ENCODE peak calls at places on chromosome 11, in ten cellular contexts. Z is breast epithelium, R is HCT116, I is stomach, Q is suprapubic skin, A is prostate gland, T is endothelial cell of umbilical vein, X is GM12892, F is HL-60, M is spleen. S is an unnamed sample.

GRCh38 chr11:127950162-127950561 is 637.2 kb downstream of the ETS1 start:
- DNase-seq in Z (no peak), I (no peak), M (no peak), T (no peak), F (no peak), A (no peak), X (no peak), Q (no peak), R (no peak), S (no peak)

GRCh38 chr11:12245091-12245490 is 132.3 kb upstream of the PARVA start:
- DNase-seq in X (no peak), I (no peak), Z (no peak), A (no peak), M (no peak), F (no peak), Q (no peak), T (no peak), R (no peak), S (no peak)

GRCh38 chr11:33802414-33802950 is 28.2 kb upstream of the FBXO3 start:
- DNase-seq in Z (no peak), X (no peak), Q (no peak), F (peak), M (no peak), R (peak), A (peak), T (peak), I (peak), S (peak)

GRCh38 chr11:78248191-78248590 is 59.5 kb downstream of the USP35 start:
- DNase-seq in M (no peak), Q (no peak), I (no peak), X (no peak), F (no peak), Z (no peak), A (no peak), T (no peak), R (no peak), S (no peak)

GRCh38 chr11:2331404-2331803 is 29.6 kb downstream of the TSPAN32 start:
- DNase-seq in A (no peak), Q (no peak), F (no peak), X (no peak), I (no peak), M (no peak), T (no peak), Z (no peak), R (no peak), S (no peak)

GRCh38 chr11:67581469-67581868 is 2.1 kb upstream of the GSTP1 start:
- DNase-seq in F (no peak), T (no peak), I (peak), M (peak), A (peak), X (no peak), R (no peak), Q (no peak), Z (no peak), S (peak)

GRCh38 chr11:90465553-90465952 is 242.7 kb upstream of the CHORDC1 start:
- DNase-seq in X (no peak), T (no peak), I (no peak), Q (no peak), R (no peak), F (no peak), Z (no peak), M (no peak), A (no peak), S (no peak)

GRCh38 chr11:65090628-65091027 is 5.4 kb upstream of the VPS51 start:
- DNase-seq in R (no peak), X (no peak), A (no peak), F (no peak), T (no peak), Q (no peak), M (peak), I (no peak), Z (no peak), S (no peak)

GRCh38 chr11:102582140-102582539 is 43.0 kb downstream of the MMP20 start:
- DNase-seq in A (no peak), X (no peak), Q (no peak), I (no peak), M (no peak), Z (no peak), F (no peak), R (no peak), T (no peak), S (no peak)

GRCh38 chr11:68574308-68574707 is 110.0 kb upstream of the GAL start:
- DNase-seq in F (no peak), I (no peak), R (no peak), A (no peak), T (no peak), Z (no peak), Q (no peak), X (no peak), M (no peak), S (no peak)

GRCh38 chr11:55714982-55715888 is 53.2 kb downstream of the OR4C6 start:
- DNase-seq in I (no peak), F (peak), R (no peak), Z (no peak), A (no peak), Q (no peak), M (no peak), T (no peak), X (no peak), S (no peak)

GRCh38 chr11:86079421-86079820 is 10.5 kb upstream of the PICALM start:
- DNase-seq in Z (no peak), R (no peak), I (no peak), X (no peak), Q (no peak), M (no peak), T (no peak), F (no peak), A (no peak), S (no peak)

GRCh38 chr11:65506770-65507485 is 8.1 kb downstream of the MALAT1 start:
- DNase-seq in A (peak), T (peak), Z (peak), X (no peak), R (peak), M (no peak), Q (peak), I (peak), F (peak), S (no peak)

GRCh38 chr11:30585892-30586250 is 282 bp downstream of the MPPED2 start:
- DNase-seq in Z (peak), X (no peak), I (no peak), R (no peak), A (peak), T (no peak), Q (no peak), F (no peak), M (no peak), S (no peak)

GRCh38 chr11:132519226-132519860 is 1013.0 kb downstream of the OPCML start:
- DNase-seq in I (no peak), R (no peak), Q (no peak), A (no peak), Z (no peak), M (no peak), T (no peak), X (no peak), F (no peak), S (no peak)

GRCh38 chr11:27857588-27857987 is 157.3 kb upstream of the BDNF start:
- DNase-seq in M (no peak), Z (no peak), F (no peak), Q (no peak), A (no peak), I (no peak), R (no peak), T (no peak), X (no peak), S (no peak)

GRCh38 chr11:14357843-14358728 is 897 bp downstream of the RRAS2 start:
- DNase-seq in R (peak), Z (peak), Q (peak), I (peak), A (peak), X (peak), M (peak), F (no peak), T (peak), S (peak)

GRCh38 chr11:19162946-19163345 is 38.8 kb downstream of the CSRP3 start:
- DNase-seq in T (no peak), A (no peak), M (no peak), Q (no peak), Z (no peak), F (no peak), X (no peak), R (no peak), I (no peak), S (no peak)

GRCh38 chr11:104490182-104490581 is 326.2 kb upstream of the PDGFD start:
- DNase-seq in F (no peak), I (no peak), A (no peak), T (no peak), Q (no peak), M (no peak), X (no peak), R (no peak), Z (no peak), S (no peak)

GRCh38 chr11:128336203-128336602 is 251.2 kb downstream of the ETS1 start:
- DNase-seq in R (no peak), I (peak), A (no peak), M (peak), F (no peak), Z (no peak), Q (peak), T (peak), X (no peak), S (peak)

GRCh38 chr11:126341760-126342161 is 13.7 kb upstream of the ST3GAL4 start:
- DNase-seq in I (no peak), T (peak), Q (no peak), F (no peak), A (no peak), X (no peak), R (no peak), M (peak), Z (no peak), S (no peak)

GRCh38 chr11:111983187-111983986 is 41.8 kb upstream of the DLAT start:
- DNase-seq in M (no peak), R (no peak), F (no peak), Z (no peak), A (peak), T (peak), Q (no peak), I (peak), X (no peak), S (peak)

GRCh38 chr11:104774578-104774977 is 123.7 kb downstream of the CASP12 start:
- DNase-seq in Z (no peak), I (no peak), X (no peak), Q (no peak), A (no peak), T (no peak), R (no peak), M (no peak), F (no peak), S (no peak)

GRCh38 chr11:46277623-46278386 is at the start of gene CREB3L1:
- DNase-seq in T (no peak), R (no peak), A (peak), Z (no peak), M (no peak), I (peak), Q (no peak), F (no peak), X (peak), S (peak)

GRCh38 chr11:35141034-35141433 is 2.1 kb downstream of the CD44 start:
- DNase-seq in I (no peak), Z (no peak), Q (no peak), A (no peak), X (no peak), M (no peak), F (no peak), T (no peak), R (no peak), S (no peak)

GRCh38 chr11:78698612-78699011 is 123.9 kb upstream of the NARS2 start:
- DNase-seq in Z (no peak), Q (no peak), A (no peak), X (no peak), T (no peak), R (no peak), I (no peak), F (no peak), M (no peak), S (no peak)

GRCh38 chr11:44133335-44133946 is 38.0 kb downstream of the EXT2 start:
- DNase-seq in Z (no peak), T (peak), X (no peak), F (no peak), Q (no peak), R (no peak), A (no peak), I (no peak), M (no peak), S (no peak)

GRCh38 chr11:73192272-73192671 is 25.8 kb upstream of the P2RY2 start:
- DNase-seq in F (no peak), T (no peak), I (peak), R (peak), A (peak), Q (peak), Z (peak), X (no peak), M (no peak), S (no peak)

DNA sequence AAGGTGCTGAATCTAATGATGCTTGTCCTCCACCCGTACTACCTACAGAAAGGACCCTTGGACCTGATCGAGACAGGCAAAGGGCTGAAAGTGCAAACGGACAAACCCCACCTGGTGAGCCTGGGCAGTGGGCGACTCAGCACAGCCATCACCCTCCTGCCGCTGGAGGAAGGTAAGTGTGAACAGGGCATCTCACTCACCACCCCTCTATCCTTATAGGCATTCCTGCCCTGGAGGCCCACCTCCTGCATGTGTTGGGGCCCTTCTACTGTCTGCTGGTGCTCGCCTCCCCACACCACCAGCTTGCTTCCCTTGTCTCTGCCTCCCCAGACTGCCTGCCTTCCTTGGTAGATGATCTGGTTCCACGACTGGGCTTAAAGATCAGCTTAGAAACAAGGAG is 7.1 kb downstream of the PHLDB1 start:
- DNase-seq in Z (peak), F (no peak), I (no peak), M (peak), A (no peak), Q (peak), X (no peak), T (no peak), R (no peak), S (no peak)
- TF ChIP-seq POLR2AphosphoS5 in Z (no peak), F (no peak), I (no peak), M (no peak), A (no peak), Q (no peak), X (no peak), T (no peak), R (no peak), S (no peak)

DNA sequence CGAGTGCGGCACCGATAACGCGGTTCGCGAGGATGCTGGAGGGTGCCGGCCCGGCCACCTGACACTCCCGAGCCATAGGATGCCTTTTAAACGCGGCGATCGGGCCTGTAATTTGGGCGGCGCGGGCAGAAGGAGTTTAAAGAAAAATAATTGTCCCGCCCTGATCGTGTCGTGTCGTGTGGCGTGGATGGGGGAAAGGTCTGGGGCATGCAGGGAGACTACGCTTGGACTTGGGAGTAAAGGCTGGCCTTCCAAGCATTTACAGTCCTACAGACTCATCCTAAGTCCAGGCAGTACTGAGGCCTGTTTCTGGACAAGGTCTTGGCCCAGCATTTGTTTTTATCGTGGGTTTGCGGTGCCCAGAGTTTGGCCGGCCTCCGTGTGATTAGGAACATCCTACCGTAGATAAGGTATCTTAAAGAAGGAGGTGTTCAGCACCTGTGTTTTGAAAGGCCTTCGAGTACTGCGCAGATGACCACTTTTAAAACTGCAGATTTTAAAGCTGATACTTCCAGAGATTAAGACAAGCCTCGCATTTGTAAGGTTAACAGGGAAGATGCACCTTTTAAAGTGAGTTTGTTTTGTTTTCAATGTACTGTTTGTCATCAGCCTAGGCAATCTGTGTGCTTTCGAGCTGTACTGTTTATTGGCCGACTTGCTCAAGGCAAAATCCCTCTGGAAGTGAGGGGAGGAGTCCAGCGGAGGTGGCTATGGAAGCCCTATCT is 1.5 kb downstream of the WEE1 start:
- DNase-seq in I (peak), R (peak), Z (peak), A (peak), T (peak), X (no peak), M (no peak), Q (peak), F (peak), S (peak)
- TF ChIP-seq POLR2AphosphoS5 in I (peak), R (peak), Z (no peak), A (peak), T (peak), X (peak), M (no peak), Q (no peak), F (peak), S (peak)

GRCh38 chr11:107719557-107720304 is 7.9 kb upstream of the SLN start:
- DNase-seq in R (no peak), A (no peak), F (no peak), X (no peak), Q (no peak), T (no peak), M (no peak), I (no peak), Z (no peak), S (no peak)
- TF ChIP-seq POLR2AphosphoS5 in R (no peak), A (peak), F (no peak), X (no peak), Q (no peak), T (no peak), M (no peak), I (no peak), Z (no peak), S (no peak)

DNA sequence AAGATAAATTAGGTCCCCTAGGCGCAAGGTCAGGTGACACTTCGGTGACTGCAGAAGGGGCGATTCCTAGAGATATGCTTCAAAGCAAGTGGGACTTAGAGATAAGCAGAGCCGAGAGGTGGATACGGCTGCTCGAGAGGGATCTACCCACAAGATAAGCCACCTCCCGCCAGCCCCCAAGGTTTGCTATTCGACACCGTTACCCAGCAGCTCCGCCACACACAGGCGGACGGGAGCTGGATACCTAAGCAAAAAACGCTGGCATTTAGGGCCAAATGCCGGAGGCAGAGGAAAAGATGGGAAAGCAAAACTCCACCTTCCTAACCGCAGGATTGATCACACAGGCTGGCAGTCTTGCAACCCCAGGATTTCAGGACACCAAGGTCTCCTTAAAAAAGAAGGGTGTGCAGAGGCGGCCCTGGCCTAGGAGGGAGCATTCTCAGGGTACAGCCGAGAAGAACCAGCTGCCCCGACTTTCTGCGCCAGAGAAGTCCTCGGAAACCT is 709 bp downstream of the FTH1 start:
- DNase-seq in R (no peak), Q (peak), Z (no peak), A (no peak), T (peak), M (peak), I (no peak), X (no peak), F (no peak), S (no peak)
- TF ChIP-seq POLR2AphosphoS5 in R (peak), Q (no peak), Z (peak), A (no peak), T (no peak), M (no peak), I (no peak), X (peak), F (no peak), S (peak)

DNA sequence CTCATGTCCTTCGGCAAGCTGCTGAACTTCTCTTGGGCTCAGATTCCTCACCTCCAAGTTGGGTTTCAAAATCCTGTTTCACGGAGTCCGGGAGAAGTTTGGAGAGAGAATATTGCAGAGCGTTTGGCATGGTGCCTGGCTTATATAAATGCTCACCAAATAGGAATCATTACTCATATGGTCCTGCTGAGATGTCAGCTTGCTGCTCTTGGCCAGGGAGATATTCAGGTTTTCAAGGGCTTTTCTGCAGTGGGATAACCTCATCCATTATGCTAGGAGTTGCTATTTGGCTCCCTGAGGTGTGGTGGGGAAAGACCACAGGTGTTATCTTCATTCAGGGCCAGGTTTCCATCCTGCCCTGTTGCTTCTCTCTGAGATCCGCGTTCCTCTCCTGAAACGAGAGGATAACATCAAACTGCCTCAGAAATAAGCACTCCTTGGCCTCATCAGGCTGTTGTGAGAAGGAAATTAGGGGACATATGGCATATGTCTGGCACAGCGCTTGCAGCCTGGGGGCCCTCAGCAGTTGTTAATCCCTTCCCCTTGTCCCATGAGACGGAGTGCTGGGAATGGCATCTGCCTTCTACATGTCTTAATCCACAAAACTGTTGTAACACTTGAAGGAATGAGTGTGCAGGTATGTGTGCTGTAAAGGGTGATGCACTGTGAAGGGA is 29.9 kb upstream of the ACER3 start:
- DNase-seq in R (no peak), M (no peak), T (peak), X (no peak), Z (no peak), I (no peak), A (peak), F (no peak), Q (no peak), S (no peak)
- TF ChIP-seq POLR2AphosphoS5 in R (no peak), M (no peak), T (no peak), X (no peak), Z (no peak), I (no peak), A (peak), F (no peak), Q (no peak), S (no peak)

DNA sequence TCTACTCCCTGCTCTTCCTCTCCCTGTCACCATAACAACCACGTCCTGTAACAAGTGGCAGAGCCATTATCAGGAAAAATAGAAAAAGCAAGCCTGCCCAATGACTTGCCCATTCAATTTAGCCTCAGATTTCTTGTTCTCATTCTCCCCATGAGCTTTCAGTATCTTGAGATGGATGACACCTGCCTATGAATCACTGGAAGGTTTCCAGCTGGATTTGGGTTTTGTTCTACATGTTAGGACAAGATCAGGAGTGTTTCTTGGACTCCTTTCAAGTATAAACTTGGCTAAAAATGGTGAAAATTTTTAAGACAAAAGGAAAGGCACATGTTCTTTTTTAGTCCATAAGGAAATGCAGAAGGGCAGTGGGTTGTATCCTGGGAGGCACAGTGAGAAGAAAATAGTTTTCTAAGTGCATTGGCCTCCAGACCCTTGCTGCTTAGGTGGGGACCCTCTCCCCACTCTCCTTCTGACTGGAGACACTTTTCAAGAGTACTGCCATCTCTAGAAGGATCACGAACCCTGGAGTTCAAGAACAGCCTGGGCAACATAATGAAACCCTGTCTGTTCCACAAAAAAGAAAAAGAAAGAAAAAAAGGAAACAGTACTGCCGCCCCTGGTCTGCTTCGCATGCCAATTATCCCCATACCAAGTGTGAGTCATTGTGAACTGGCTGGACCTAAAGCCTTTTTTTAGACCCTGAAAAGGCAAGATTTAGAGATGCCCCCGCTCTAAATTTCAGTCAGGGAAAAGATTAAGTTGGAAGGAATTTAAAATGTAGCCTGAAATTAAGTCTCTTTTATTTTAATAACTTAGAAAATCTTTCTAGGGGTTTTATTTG is 51.0 kb downstream of the MTNR1B start:
- DNase-seq in M (no peak), T (peak), Z (no peak), I (no peak), Q (no peak), X (no peak), R (no peak), A (no peak), F (no peak), S (no peak)
- TF ChIP-seq POLR2AphosphoS5 in M (no peak), T (no peak), Z (no peak), I (no peak), Q (no peak), X (no peak), R (no peak), A (no peak), F (no peak), S (no peak)

GRCh38 chr11:134224710-134225662 is 515 bp downstream of the VPS26B start:
- DNase-seq in F (peak), X (no peak), I (peak), T (peak), A (peak), Z (peak), R (no peak), Q (peak), M (peak), S (peak)
- TF ChIP-seq POLR2AphosphoS5 in F (peak), X (peak), I (no peak), T (peak), A (peak), Z (no peak), R (no peak), Q (no peak), M (peak), S (peak)

S was measured in upper lobe of left lung.